ENCODE peak calls at places on chromosomes 4 and X, in four cellular contexts. G, E, A and Q are unnamed samples. For H3K9me1, the result is how much of the 10 kb centered on the place peaks cover.

GRCh38 chr4:6364146-6364545 is 94.5 kb downstream of the WFS1 start:
- DNase-seq in A (no peak), E (no peak), G (no peak), Q (no peak)

GRCh38 chrX:19557816-19558215 is 42.5 kb upstream of the MAP3K15 start:
- DNase-seq in E (no peak), A (no peak), G (peak), Q (no peak)

GRCh38 chr4:166282081-166282770 is 409.2 kb downstream of the TLL1 start:
- DNase-seq in E (no peak), A (no peak), G (no peak), Q (no peak)

GRCh38 chr4:45347056-45347455 is 620.7 kb upstream of the GNPDA2 start:
- DNase-seq in G (no peak), E (no peak), A (no peak), Q (no peak)

GRCh38 chr4:26217961-26218676 is 102.7 kb upstream of the RBPJ start:
- DNase-seq in A (no peak), G (no peak), E (no peak), Q (no peak)

GRCh38 chr4:189285377-189285776 is 655.3 kb upstream of the FRG1 start:
- DNase-seq in E (no peak), A (no peak), G (no peak), Q (no peak)

GRCh38 chrX:103941201-103941975 is 21.0 kb upstream of the TMSB15B start:
- DNase-seq in E (peak), G (peak), A (peak), Q (no peak)

GRCh38 chr4:187865914-187866313 is 129.7 kb upstream of the ZFP42 start:
- DNase-seq in E (no peak), G (no peak), A (no peak), Q (no peak)

GRCh38 chr4:145904413-145905177 is 34.0 kb downstream of the ZNF827 start:
- DNase-seq in A (no peak), G (peak), E (no peak), Q (no peak)

GRCh38 chr4:24657768-24658617 is 73.6 kb upstream of the DHX15 start:
- DNase-seq in E (no peak), G (peak), A (no peak), Q (peak)

GRCh38 chr4:138669479-138670165 is 346.0 kb upstream of the NOCT start:
- DNase-seq in G (peak), A (no peak), E (no peak), Q (no peak)

GRCh38 chr4:169248645-169249044 is 22.1 kb downstream of the SH3RF1 start:
- DNase-seq in A (no peak), E (no peak), G (no peak), Q (no peak)

DNA sequence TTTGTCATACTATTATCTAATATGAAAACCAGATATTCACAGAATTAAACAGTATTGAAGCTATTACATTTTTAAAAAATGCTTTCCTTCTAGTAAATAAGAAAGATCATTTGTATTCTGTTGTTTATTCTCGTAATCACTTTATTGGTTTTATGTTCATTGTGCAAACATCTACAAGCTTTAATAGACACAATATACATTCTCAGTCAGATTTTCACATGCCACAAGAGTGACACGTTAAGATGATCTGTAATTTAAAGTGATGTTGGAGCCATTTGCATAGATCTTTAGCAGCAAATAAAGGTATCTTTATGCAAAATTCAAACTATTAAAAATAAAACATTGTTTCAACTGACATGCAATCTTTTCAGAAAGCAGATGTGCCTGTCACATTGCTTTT is 469.9 kb downstream of the PCDH11X start:
- DNase-seq in G (no peak), E (no peak), A (no peak), Q (no peak)
- TF ChIP-seq CTCF in G (no peak), E (no peak), A (no peak), Q (no peak)

GRCh38 chr4:155741546-155741945 is 17.3 kb upstream of the GUCY1B1 start:
- DNase-seq in G (no peak), E (no peak), A (no peak), Q (no peak)
- H3K9ac ChIP-seq in G (no peak), E (no peak), A (no peak), Q (no peak)

GRCh38 chr4:101265816-101266172 is 81.5 kb downstream of the PPP3CA start:
- DNase-seq in E (no peak), G (no peak), A (no peak), Q (no peak)

GRCh38 chr4:101262683-101263082 is 84.6 kb downstream of the PPP3CA start:
- DNase-seq in E (no peak), G (no peak), A (no peak), Q (no peak)

GRCh38 chr4:101259876-101260275 is 87.5 kb downstream of the PPP3CA start:
- DNase-seq in G (peak), E (no peak), A (peak), Q (no peak)

GRCh38 chr4:101264993-101265815 is 82.1 kb downstream of the PPP3CA start:
- DNase-seq in A (no peak), E (no peak), G (no peak), Q (no peak)

GRCh38 chr4:101264550-101264949 is 82.8 kb downstream of the PPP3CA start:
- DNase-seq in E (no peak), G (no peak), A (no peak), Q (no peak)
- H3K9me1 ChIP-seq in E (under half), G (under half), A (under half), Q (under half)

DNA sequence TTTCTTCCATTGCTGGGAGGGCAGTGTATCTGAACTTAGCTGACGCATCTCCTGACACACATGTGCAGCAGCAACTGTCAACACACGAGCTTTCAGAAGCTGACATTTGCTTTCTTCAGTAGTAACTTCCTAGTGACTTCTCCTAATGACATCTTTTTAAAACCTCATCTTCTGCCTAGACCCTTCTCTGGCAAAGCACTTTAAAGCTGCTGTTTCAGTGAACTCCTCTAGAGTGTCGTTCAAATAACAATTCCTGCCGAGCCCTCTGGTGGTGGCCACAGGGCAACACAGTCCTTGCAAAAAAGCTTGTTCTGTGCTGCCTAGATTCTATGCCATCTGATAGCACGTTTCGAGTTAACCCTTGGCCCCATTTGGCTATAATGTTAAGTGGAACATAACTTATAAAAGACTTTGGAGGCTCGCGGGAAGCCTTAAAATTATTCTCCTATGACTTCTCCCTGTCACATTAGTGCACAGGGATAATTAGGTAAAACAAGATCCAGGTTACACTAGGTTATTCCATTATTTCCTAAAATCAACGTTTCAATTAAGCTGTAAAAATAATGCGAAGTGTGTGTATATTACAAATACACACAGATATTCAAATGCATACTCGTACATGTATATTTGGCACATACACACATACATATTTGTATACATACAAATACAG is 2340.8 kb downstream of the PCDH7 start:
- DNase-seq in E (peak), G (peak), A (no peak), Q (no peak)
- TF ChIP-seq CTCF in E (peak), G (peak), A (peak), Q (peak)

DNA sequence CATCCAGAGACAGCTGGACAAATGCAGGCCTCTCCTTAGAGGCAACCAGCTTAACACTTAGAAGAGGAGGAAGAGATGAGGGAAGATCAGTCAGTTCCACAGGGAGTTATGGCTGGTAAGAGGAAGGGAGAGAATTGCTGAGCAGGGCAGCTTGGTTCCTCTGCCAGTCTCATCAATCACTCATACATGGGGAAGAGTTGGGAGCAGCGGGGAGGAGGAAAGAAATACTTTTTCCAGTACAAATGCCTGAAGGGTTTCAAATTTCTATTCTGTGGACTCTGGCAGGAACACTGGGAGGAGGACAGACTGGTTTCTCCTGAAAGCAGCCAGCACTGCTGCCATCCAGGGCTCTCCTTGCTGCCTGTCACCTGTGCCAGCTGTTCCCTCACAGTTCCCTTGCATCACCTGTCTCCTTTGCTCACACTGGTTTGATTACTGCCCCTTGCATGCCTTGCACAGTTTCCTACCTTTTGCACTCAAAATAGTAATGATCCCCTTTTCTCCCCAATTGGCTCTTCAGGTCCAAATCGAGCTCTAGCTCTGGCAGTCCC is 59.5 kb downstream of the PGRMC2 start:
- DNase-seq in E (no peak), A (no peak), G (no peak), Q (no peak)
- H3K9ac ChIP-seq in E (no peak), A (no peak), G (no peak), Q (no peak)

DNA sequence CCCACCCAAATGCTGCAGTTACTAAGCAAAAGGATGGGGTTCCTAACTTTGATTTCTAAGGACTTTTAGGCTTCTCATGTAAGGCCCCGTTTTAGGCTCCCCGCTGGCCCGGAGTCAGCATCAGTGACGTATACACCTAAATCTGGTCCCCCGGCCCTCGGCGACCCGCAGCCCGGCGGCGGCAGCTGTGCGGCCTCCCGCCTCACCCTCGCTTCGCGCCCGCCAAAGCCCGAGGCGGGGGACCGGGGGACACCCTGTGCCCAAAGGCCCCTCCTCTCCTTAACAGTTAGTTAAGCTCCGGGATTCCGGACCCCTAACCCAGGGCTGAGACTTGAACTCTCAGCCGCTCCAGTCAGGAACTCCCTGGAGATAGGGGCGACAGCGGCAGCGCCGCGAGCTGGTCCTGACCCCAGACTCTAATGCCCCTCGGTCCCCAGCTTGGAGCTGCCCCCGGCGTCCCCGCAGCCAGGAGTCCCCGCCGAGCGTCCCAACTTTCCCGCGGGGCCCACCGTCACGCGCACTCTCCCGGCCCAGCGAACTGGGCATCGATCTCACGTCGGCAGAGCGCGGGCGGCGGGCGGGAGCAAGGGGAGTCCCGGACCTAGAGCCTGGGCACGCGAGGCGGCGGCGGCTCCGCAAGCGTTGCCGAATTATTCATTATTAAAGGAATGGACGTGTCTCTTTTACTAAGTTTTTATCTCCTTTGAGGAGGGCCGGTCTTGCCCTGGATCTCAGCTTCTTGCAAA is 1.5 kb upstream of the NR3C2 start:
- DNase-seq in E (no peak), G (no peak), A (peak), Q (no peak)
- H3K9me1 ChIP-seq in E (under half), G (under half), A (under half), Q (under half)

DNA sequence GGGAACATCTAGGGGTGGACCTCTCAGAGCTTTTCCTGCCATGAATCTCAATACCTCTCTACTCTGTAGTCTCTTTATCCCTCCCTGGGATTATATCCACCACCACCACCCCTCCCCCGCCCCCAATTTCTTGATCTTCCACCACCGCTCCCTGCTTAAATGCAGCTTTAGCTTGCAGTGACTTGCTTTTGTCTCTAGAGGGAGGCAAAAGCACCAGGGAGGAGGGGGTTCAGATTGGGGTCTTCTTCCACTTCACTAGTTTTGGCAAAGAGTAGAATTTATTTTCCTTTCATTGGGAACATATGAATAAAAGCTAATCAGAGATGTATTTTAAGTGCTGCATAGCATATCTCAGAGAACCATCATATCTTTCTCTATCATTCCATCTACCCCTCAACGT is 5.5 kb downstream of the ARHGAP36 start:
- DNase-seq in A (no peak), G (no peak), E (no peak), Q (no peak)
- TF ChIP-seq CTCF in A (no peak), G (no peak), E (peak), Q (no peak)